ENCODE peak calls at places on chromosomes 7 and 10, in four cellular contexts. U, Q, I and B are unnamed samples.

GRCh38 chr10:21191512-21191911 is 294.4 kb upstream of the NEBL start:
- DNase-seq in Q (no peak), I (no peak), U (no peak), B (no peak)

GRCh38 chr7:10767771-10768170 is 205.9 kb upstream of the PHF14 start:
- DNase-seq in I (no peak), U (no peak), Q (no peak), B (no peak)

GRCh38 chr10:11687779-11688447 is 54.3 kb upstream of the ECHDC3 start:
- DNase-seq in I (no peak), Q (peak; percentile 77), U (no peak), B (no peak)

GRCh38 chr7:15461576-15461975 is 100.2 kb downstream of the AGMO start:
- DNase-seq in I (peak; percentile 84), U (no peak), Q (no peak), B (peak; percentile 83)

GRCh38 chr7:107230334-107230733 is 61.5 kb downstream of the HBP1 start:
- DNase-seq in I (peak; percentile 36), U (no peak), Q (no peak), B (no peak)

GRCh38 chr7:153258686-153259085 is 499.1 kb downstream of the ACTR3B start:
- DNase-seq in U (no peak), I (no peak), Q (no peak), B (no peak)

GRCh38 chr10:101779544-101780186 is 3.6 kb downstream of the NPM3 start:
- DNase-seq in Q (peak; percentile 82), I (peak; percentile 81), U (peak; percentile 80), B (peak; percentile 70)

GRCh38 chr7:43077732-43078391 is 34.6 kb upstream of the HECW1 start:
- DNase-seq in Q (no peak), U (no peak), I (peak; percentile 25), B (peak; percentile 71)

GRCh38 chr7:30510124-30511074 is 5.8 kb upstream of the GGCT start:
- DNase-seq in Q (no peak), U (no peak), I (peak; percentile 68), B (peak; percentile 72)

GRCh38 chr10:624605-625334 is 64.7 kb downstream of the DIP2C start:
- DNase-seq in Q (peak; percentile 70), U (peak; percentile 73), I (peak; percentile 89), B (peak; percentile 88)

GRCh38 chr7:154698726-154699291 is 304.1 kb downstream of the PAXIP1 start:
- DNase-seq in U (no peak), Q (no peak), I (no peak), B (no peak)

GRCh38 chr10:97647556-97647955 is 7.1 kb downstream of the PI4K2A start:
- DNase-seq in Q (no peak), U (no peak), I (peak; percentile 71), B (peak; percentile 65)

GRCh38 chr7:124536156-124536762 is 229.3 kb downstream of the GPR37 start:
- DNase-seq in I (no peak), Q (no peak), U (no peak), B (no peak)

GRCh38 chr10:78316451-78316931 is 282.8 kb downstream of the RPS24 start:
- DNase-seq in U (no peak), I (peak; percentile 72), Q (no peak), B (no peak)

GRCh38 chr7:25839084-25839769 is 312.8 kb upstream of the NFE2L3 start:
- DNase-seq in I (peak; percentile 52), Q (no peak), U (no peak), B (no peak)

GRCh38 chr10:124369986-124370385 is 48.7 kb downstream of the OAT start:
- DNase-seq in I (no peak), U (no peak), Q (no peak), B (no peak)

GRCh38 chr7:106112972-106113421 is 885 bp upstream of the SYPL1 start:
- DNase-seq in U (no peak), I (no peak), Q (no peak), B (no peak)

GRCh38 chr7:106114735-106115383 is 2.7 kb upstream of the SYPL1 start:
- DNase-seq in U (no peak), I (no peak), Q (no peak), B (no peak)

GRCh38 chr7:106117767-106118544 is 5.8 kb upstream of the SYPL1 start:
- DNase-seq in U (no peak), Q (no peak), I (no peak), B (no peak)

GRCh38 chr7:106119719-106120118 is 7.6 kb upstream of the SYPL1 start:
- DNase-seq in I (no peak), Q (no peak), U (no peak), B (no peak)

GRCh38 chr7:106116162-106116704 is 4.1 kb upstream of the SYPL1 start:
- DNase-seq in Q (no peak), I (no peak), U (no peak), B (no peak)
- H3K4me3 ChIP-seq in Q (no peak overlapping the region), I (no peak overlapping the region), U (no peak overlapping the region), B (no peak overlapping the region)

GRCh38 chr7:149714081-149714909 is 59.1 kb downstream of the ZNF467 start:
- DNase-seq in Q (peak; percentile 81), U (peak; percentile 95), I (peak; percentile 94), B (peak; percentile 87)
- H3K4me3 ChIP-seq in Q (peak overlapping the region; percentile 47), U (peak overlapping the region; percentile 56), I (peak overlapping the region; percentile 77), B (peak overlapping the region; percentile 70)

GRCh38 chr7:44102846-44103565 is 1.1 kb upstream of the AEBP1 start:
- DNase-seq in U (peak; percentile 25), I (no peak), Q (no peak), B (no peak)

GRCh38 chr7:44104880-44105771 is 981 bp downstream of the AEBP1 start:
- DNase-seq in Q (no peak), U (peak; percentile 72), I (peak; percentile 80), B (peak; percentile 73)

GRCh38 chr7:44105832-44106231 is 1.7 kb downstream of the AEBP1 start:
- DNase-seq in Q (no peak), U (no peak), I (no peak), B (no peak)

GRCh38 chr7:44103566-44103940 is 592 bp upstream of the AEBP1 start:
- DNase-seq in U (no peak), Q (no peak), I (no peak), B (no peak)

DNA sequence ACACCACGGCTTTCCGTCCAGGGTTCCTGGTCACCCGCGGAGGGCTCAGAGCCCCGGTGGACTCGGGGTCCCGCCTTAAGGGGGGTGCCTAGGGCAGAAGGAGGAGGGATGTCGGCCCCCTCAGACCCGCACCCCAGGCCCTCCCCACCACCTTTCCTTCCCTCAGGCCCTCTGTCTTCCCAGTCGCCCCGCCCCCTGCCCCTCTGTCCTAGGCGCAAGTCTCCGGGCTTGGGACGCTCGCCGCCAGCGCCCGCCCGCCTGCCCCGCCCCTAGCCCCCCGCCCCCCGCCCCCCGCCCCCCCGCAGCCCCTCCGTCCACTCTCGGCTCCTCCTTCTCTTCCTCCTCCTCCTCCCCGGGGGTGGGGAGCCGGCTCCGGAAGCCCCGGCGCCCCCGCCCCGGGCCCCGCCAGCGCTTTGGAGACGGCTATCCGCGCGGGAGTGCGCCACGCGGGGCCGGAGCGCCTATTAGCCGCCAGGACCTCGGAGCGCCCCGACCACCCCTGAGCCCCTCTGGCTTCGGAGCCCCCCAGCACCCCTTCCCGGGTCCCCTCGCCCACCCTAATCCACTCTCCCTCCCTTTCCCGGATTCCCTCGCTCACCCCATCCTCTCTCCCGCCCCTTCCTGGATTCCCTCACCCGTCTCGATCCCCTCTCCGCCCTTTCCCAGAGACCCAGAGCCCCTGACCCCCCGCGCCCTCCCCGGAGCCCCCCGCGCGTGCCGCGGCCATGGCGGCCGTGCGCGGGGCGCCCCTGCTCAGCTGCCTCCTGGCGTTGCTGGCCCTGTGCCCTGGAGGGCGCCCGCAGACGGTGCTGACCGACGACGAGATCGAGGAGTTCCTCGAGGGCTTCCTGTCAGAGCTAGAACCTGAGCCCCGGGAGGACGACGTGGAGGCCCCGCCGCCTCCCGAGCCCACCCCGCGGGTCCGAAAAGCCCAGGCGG is at the start of gene AEBP1:
- DNase-seq in Q (no peak), I (peak; percentile 65), U (peak; percentile 73), B (peak; percentile 37)
- H3K4me3 ChIP-seq in Q (peak within 1 kb of the TSS; percentile 80), I (peak within 1 kb of the TSS; percentile 70), U (peak within 1 kb of the TSS; percentile 71), B (peak within 1 kb of the TSS; percentile 68)

GRCh38 chr7:45578467-45578866 is 4.3 kb downstream of the ADCY1 start:
- DNase-seq in I (no peak), U (no peak), Q (peak; percentile 28), B (no peak)

GRCh38 chr7:45575501-45576248 is 1.5 kb downstream of the ADCY1 start:
- DNase-seq in I (no peak), Q (peak; percentile 50), U (no peak), B (no peak)

GRCh38 chr7:45578022-45578421 is 3.9 kb downstream of the ADCY1 start:
- DNase-seq in U (no peak), Q (peak; percentile 12), I (no peak), B (no peak)

GRCh38 chr7:45574521-45575500 is 643 bp downstream of the ADCY1 start:
- DNase-seq in I (peak; percentile 73), U (no peak), Q (no peak), B (peak; percentile 42)

GRCh38 chr7:45576249-45576929 is 2.2 kb downstream of the ADCY1 start:
- DNase-seq in Q (peak; percentile 40), I (no peak), U (no peak), B (no peak)
- H3K4me3 ChIP-seq in Q (no peak overlapping the region), I (no peak overlapping the region), U (no peak overlapping the region), B (no peak overlapping the region)

GRCh38 chr7:5702876-5703571 is 78.4 kb downstream of the RNF216 start:
- DNase-seq in I (peak; percentile 65), U (no peak), Q (no peak), B (no peak)

GRCh38 chr7:5699951-5700384 is 81.5 kb downstream of the RNF216 start:
- DNase-seq in U (no peak), I (no peak), Q (no peak), B (no peak)

GRCh38 chr7:5700391-5700985 is 81.0 kb downstream of the RNF216 start:
- DNase-seq in U (no peak), I (no peak), Q (no peak), B (no peak)

GRCh38 chr7:5699467-5699866 is 82.0 kb downstream of the RNF216 start:
- DNase-seq in I (no peak), Q (no peak), U (no peak), B (peak; percentile 24)

DNA sequence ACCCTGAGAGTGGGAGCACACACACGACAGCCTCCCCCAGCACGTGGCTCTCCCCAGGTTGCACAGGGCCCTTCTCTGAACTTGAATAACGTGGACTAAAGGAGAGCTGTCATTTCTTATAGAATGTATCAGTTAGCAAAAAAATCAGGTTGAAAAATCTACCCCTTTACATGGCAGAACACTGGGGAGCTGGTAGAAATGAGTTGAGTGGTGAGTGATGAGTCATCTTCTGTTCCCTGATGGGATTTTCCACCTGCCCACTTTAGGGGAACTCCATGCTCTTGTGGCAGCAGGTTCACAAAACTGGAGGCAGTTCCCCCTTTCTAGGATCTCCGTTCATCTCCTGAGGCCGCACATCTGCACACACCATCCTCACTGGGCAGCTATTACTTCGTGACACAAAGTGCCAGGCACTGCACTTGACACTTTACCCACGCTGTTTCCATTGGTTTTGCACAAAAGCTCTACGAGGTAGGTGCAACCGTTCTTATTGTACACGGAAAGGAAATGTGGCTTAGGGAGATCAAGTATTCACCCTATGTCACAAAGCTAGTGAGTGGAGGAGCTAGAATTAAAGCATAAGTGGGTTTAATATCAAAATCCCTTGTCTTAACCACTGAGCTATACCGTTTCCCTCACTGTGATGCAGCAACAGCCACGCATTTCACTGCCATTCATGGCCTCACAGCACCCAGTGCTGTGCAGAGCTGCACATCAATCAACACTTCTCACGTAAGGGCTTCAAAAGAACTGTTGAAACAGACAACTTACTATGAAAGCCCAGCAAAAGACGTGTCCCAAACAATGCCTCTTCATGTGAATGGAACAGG is 80.2 kb downstream of the RNF216 start:
- DNase-seq in U (no peak), Q (no peak), I (no peak), B (no peak)
- H3K4me3 ChIP-seq in U (no peak overlapping the region), Q (no peak overlapping the region), I (no peak overlapping the region), B (no peak overlapping the region)